ENCODE peak calls at places on chromosome 11, in ten cellular contexts. X is occipital lobe; B is smooth muscle cell of the brain vasculature; D is spleen; V is stimulated activated CD4-positive, alpha-beta T cell treated with anti-CD3 and anti-CD28 coated beads, Interleukin-1b, Interleukin-23, amount 100 ng/mL, for 1 hour; E is NCI-H2029 treated with DMSO at 0.1 percent for 48 hours; O is non-pigmented ciliary epithelial cell; M is mesenchymal stem cell; G is mucosa of descending colon; W is cerebellum. I is an unnamed sample.

GRCh38 chr11:79382301-79382700 is 58.5 kb downstream of the TENM4 start:
- DNase-seq in M (no peak), W (no peak), V (no peak), G (no peak), X (no peak), E (no peak), D (no peak), O (no peak), B (no peak), I (no peak)

GRCh38 chr11:119421941-119422504 is 949 bp downstream of the THY1 start:
- DNase-seq in M (peak), B (no peak), D (no peak), G (no peak), V (no peak), X (no peak), W (peak), E (no peak), O (no peak), I (no peak)

GRCh38 chr11:115674176-115674575 is 170.0 kb upstream of the CADM1 start:
- DNase-seq in E (no peak), M (no peak), O (no peak), W (no peak), V (no peak), D (no peak), B (no peak), X (no peak), G (no peak), I (no peak)

GRCh38 chr11:111309516-111309915 is 11.2 kb downstream of the POU2AF3 start:
- DNase-seq in O (no peak), G (no peak), X (no peak), E (peak), D (no peak), V (no peak), M (no peak), W (no peak), B (no peak), I (no peak)

GRCh38 chr11:69642549-69642912 is 1.6 kb downstream of the CCND1 start:
- DNase-seq in G (peak), V (no peak), O (no peak), M (no peak), W (no peak), D (peak), B (no peak), X (no peak), E (no peak), I (no peak)

GRCh38 chr11:67024410-67024809 is 1.5 kb downstream of the SYT12 start:
- DNase-seq in B (no peak), V (peak), W (peak), M (no peak), X (no peak), E (no peak), D (no peak), O (no peak), G (no peak), I (no peak)

GRCh38 chr11:78131956-78132355 is 7.5 kb downstream of the ALG8 start:
- DNase-seq in G (no peak), D (no peak), M (no peak), B (no peak), V (no peak), X (no peak), O (no peak), W (no peak), E (no peak), I (no peak)

GRCh38 chr11:104547996-104548661 is 350.1 kb downstream of the CASP12 start:
- DNase-seq in V (no peak), X (no peak), E (no peak), M (peak), O (no peak), W (no peak), D (no peak), G (no peak), B (no peak), I (no peak)

GRCh38 chr11:112229746-112230433 is 3.7 kb downstream of the PTS start:
- DNase-seq in V (no peak), G (no peak), M (peak), X (no peak), E (no peak), O (peak), B (no peak), D (no peak), W (no peak), I (no peak)

GRCh38 chr11:3675971-3676370 is 4.8 kb upstream of the CHRNA10 start:
- DNase-seq in B (no peak), G (no peak), W (no peak), E (no peak), D (no peak), X (no peak), O (no peak), V (no peak), M (no peak), I (no peak)

GRCh38 chr11:131392528-131393255 is 22.3 kb downstream of the NTM start:
- DNase-seq in M (no peak), W (no peak), X (no peak), D (no peak), O (no peak), V (no peak), B (no peak), E (no peak), G (no peak), I (no peak)

GRCh38 chr11:78110351-78110750 is 29.1 kb downstream of the ALG8 start:
- DNase-seq in B (no peak), M (no peak), X (no peak), E (no peak), D (no peak), V (no peak), O (no peak), G (no peak), W (no peak), I (no peak)

GRCh38 chr11:72141066-72141465 is 5.5 kb downstream of the FOLR3 start:
- DNase-seq in O (peak), D (no peak), W (no peak), B (no peak), E (no peak), M (peak), V (no peak), X (no peak), G (no peak), I (no peak)

GRCh38 chr11:66386171-66387069 is 14.9 kb upstream of the SLC29A2 start:
- DNase-seq in E (peak), X (peak), M (peak), O (peak), B (peak), W (peak), D (peak), V (peak), G (peak), I (peak)

GRCh38 chr11:62497132-62497915 is 49.3 kb downstream of the AHNAK start:
- DNase-seq in D (no peak), W (peak), B (no peak), O (no peak), G (peak), X (no peak), E (peak), M (peak), V (no peak), I (peak)

GRCh38 chr11:46216040-46216764 is 61.3 kb upstream of the CREB3L1 start:
- DNase-seq in G (no peak), M (peak), D (no peak), B (no peak), E (peak), X (no peak), O (no peak), W (no peak), V (no peak), I (no peak)

GRCh38 chr11:57406337-57406904 is 16.0 kb upstream of the PRG2 start:
- DNase-seq in V (no peak), B (no peak), G (no peak), M (no peak), X (no peak), D (no peak), W (no peak), O (no peak), E (no peak), I (no peak)

GRCh38 chr11:111303476-111303875 is 5.1 kb downstream of the POU2AF3 start:
- DNase-seq in M (no peak), E (peak), W (no peak), G (peak), D (no peak), B (no peak), O (no peak), V (no peak), X (no peak), I (no peak)

GRCh38 chr11:56932572-56933235 is 56.0 kb upstream of the OR5AK2 start:
- DNase-seq in M (no peak), B (no peak), D (no peak), V (no peak), X (no peak), O (peak), G (no peak), E (no peak), W (no peak), I (peak)

GRCh38 chr11:122666743-122667142 is 11.2 kb downstream of the UBASH3B start:
- DNase-seq in X (no peak), B (no peak), G (no peak), O (no peak), M (peak), V (no peak), E (no peak), W (no peak), D (no peak), I (no peak)

GRCh38 chr11:115418081-115418480 is 86.1 kb downstream of the CADM1 start:
- DNase-seq in V (no peak), W (no peak), E (no peak), X (no peak), M (no peak), B (no peak), D (no peak), G (no peak), O (no peak), I (no peak)

GRCh38 chr11:71996946-71997345 is 1.8 kb upstream of the IL18BP start:
- DNase-seq in X (no peak), D (peak), M (peak), V (no peak), B (no peak), W (no peak), G (no peak), O (no peak), E (peak), I (no peak)

GRCh38 chr11:7251836-7252682 is at the start of gene SYT9:
- DNase-seq in E (no peak), M (peak), W (peak), O (no peak), B (no peak), G (peak), D (peak), V (no peak), X (peak), I (no peak)

GRCh38 chr11:13682212-13682611 is 13.7 kb downstream of the FAR1 start:
- DNase-seq in E (no peak), M (no peak), W (no peak), X (no peak), G (no peak), D (no peak), V (no peak), B (no peak), O (no peak), I (no peak)

GRCh38 chr11:63670738-63671321 is 346 bp downstream of the ATL3 start:
- DNase-seq in O (no peak), X (peak), E (no peak), V (no peak), B (no peak), M (peak), W (peak), G (peak), D (peak), I (no peak)

GRCh38 chr11:125649465-125650166 is 24.7 kb downstream of the CHEK1 start:
- DNase-seq in M (no peak), W (no peak), D (no peak), E (no peak), V (no peak), X (no peak), O (no peak), G (no peak), B (no peak), I (no peak)

GRCh38 chr11:119791701-119792151 is 62.7 kb upstream of the NECTIN1 start:
- DNase-seq in X (peak), O (peak), E (no peak), G (no peak), M (no peak), D (peak), V (no peak), B (peak), W (no peak), I (no peak)

GRCh38 chr11:116790167-116791001 is 1.3 kb downstream of the APOA5 start:
- DNase-seq in X (no peak), B (no peak), V (no peak), W (no peak), D (peak), E (no peak), O (no peak), G (no peak), M (no peak), I (no peak)

GRCh38 chr11:61917043-61917356 is 366 bp downstream of the RAB3IL1 start:
- DNase-seq in E (no peak), G (no peak), D (no peak), X (no peak), O (no peak), M (no peak), B (no peak), W (no peak), V (no peak), I (no peak)

GRCh38 chr11:128172046-128172878 is 415.1 kb downstream of the ETS1 start:
- DNase-seq in V (peak), G (peak), E (peak), D (peak), M (peak), B (peak), W (peak), X (peak), O (no peak), I (peak)

GRCh38 chr11:30006876-30007275 is 10.0 kb downstream of the KCNA4 start:
- DNase-seq in M (no peak), V (no peak), G (no peak), B (no peak), X (no peak), D (no peak), W (no peak), E (no peak), O (no peak), I (no peak)

GRCh38 chr11:85705805-85706204 is 19.8 kb upstream of the CCDC89 start:
- DNase-seq in G (no peak), B (no peak), V (no peak), D (no peak), W (no peak), E (no peak), O (no peak), M (no peak), X (no peak), I (no peak)

GRCh38 chr11:127006311-127006710 is 5.7 kb upstream of the KIRREL3 start:
- DNase-seq in W (no peak), D (no peak), G (no peak), X (no peak), O (no peak), B (no peak), M (no peak), E (no peak), V (no peak), I (no peak)

GRCh38 chr11:75478690-75479597 is 45.9 kb upstream of the KLHL35 start:
- DNase-seq in W (no peak), M (no peak), D (no peak), G (no peak), X (no peak), V (no peak), O (no peak), E (no peak), B (no peak), I (no peak)

GRCh38 chr11:124758355-124759267 is 3.5 kb downstream of the ESAM start:
- DNase-seq in M (peak), E (no peak), B (no peak), G (peak), O (no peak), V (no peak), W (peak), D (peak), X (peak), I (peak)

GRCh38 chr11:40291304-40292100 is 1168.0 kb downstream of the LRRC4C start:
- DNase-seq in G (no peak), V (no peak), O (no peak), X (no peak), D (no peak), B (no peak), M (peak), W (no peak), E (no peak), I (no peak)

GRCh38 chr11:105937331-105937730 is 84.7 kb downstream of the MSANTD4 start:
- DNase-seq in W (no peak), V (no peak), G (no peak), D (no peak), M (peak), X (no peak), O (no peak), B (no peak), E (no peak), I (peak)

GRCh38 chr11:96242191-96242845 is 100.7 kb downstream of the MAML2 start:
- DNase-seq in E (no peak), V (no peak), M (peak), B (no peak), W (no peak), D (no peak), G (no peak), X (no peak), O (no peak), I (no peak)

GRCh38 chr11:18394928-18395734 is 768 bp downstream of the LDHA start:
- DNase-seq in E (peak), B (no peak), G (peak), M (peak), X (peak), V (no peak), W (no peak), D (peak), O (no peak), I (no peak)